ENCODE peak calls at places on chromosomes 4 and X, in four cellular contexts. Q is lower lobe of right lung, U is GM13976, J is osteocyte. Z is an unnamed sample.

GRCh38 chr4:25223770-25224375 is 10.0 kb upstream of the PI4K2B start:
- DNase-seq in Q (no peak), J (no peak), U (no peak), Z (no peak)

GRCh38 chrX:150704030-150704613 is 10.9 kb downstream of the MTMR1 start:
- DNase-seq in U (no peak), Q (no peak), J (no peak), Z (no peak)

GRCh38 chrX:12894074-12894691 is 12.2 kb upstream of the TLR8 start:
- DNase-seq in Q (peak; percentile 55), J (no peak), U (peak; percentile 35), Z (peak; percentile 35)

GRCh38 chr4:673349-674091 is 556 bp downstream of the ATP5ME start:
- DNase-seq in U (no peak), Q (peak; percentile 81), J (no peak), Z (no peak)

GRCh38 chr4:36493240-36493639 is 211.8 kb downstream of the DTHD1 start:
- DNase-seq in Q (no peak), J (no peak), U (no peak), Z (no peak)

GRCh38 chrX:41095962-41096955 is 11.0 kb downstream of the USP9X start:
- DNase-seq in J (no peak), Q (peak; percentile 46), U (no peak), Z (no peak)

GRCh38 chrX:80573275-80573674 is 153.0 kb downstream of the TENT5D start:
- DNase-seq in Q (no peak), J (no peak), U (no peak), Z (no peak)

GRCh38 chr4:137635108-137635507 is 102.8 kb upstream of the PCDH18 start:
- DNase-seq in Q (no peak), U (no peak), J (no peak), Z (no peak)

GRCh38 chrX:77432998-77433397 is 14.2 kb upstream of the FGF16 start:
- DNase-seq in Q (no peak), J (no peak), U (no peak), Z (no peak)

GRCh38 chr4:113094802-113095201 is 45.3 kb downstream of the ANK2 start:
- DNase-seq in J (no peak), U (peak; percentile 17), Q (no peak), Z (peak; percentile 17)

GRCh38 chr4:124499266-124499665 is 213.3 kb downstream of the ANKRD50 start:
- DNase-seq in Q (no peak), U (no peak), J (no peak), Z (no peak)

GRCh38 chr4:67320645-67321044 is 224.7 kb downstream of the CENPC start:
- DNase-seq in U (no peak), Q (no peak), J (no peak), Z (no peak)

GRCh38 chr4:3721627-3722026 is 44.6 kb upstream of the ADRA2C start:
- DNase-seq in U (no peak), Q (no peak), J (no peak), Z (no peak)

GRCh38 chr4:125801924-125802323 is 487.2 kb downstream of the FAT4 start:
- DNase-seq in Q (no peak), U (no peak), J (no peak), Z (no peak)

GRCh38 chr4:104063341-104063740 is 343.6 kb upstream of the TACR3 start:
- DNase-seq in J (no peak), Q (no peak), U (no peak), Z (no peak)

GRCh38 chr4:71518283-71518989 is 179.6 kb downstream of the SLC4A4 start:
- DNase-seq in U (no peak), J (no peak), Q (no peak), Z (no peak)

GRCh38 chrX:134909258-134909657 is 81.5 kb upstream of the SMIM10 start:
- DNase-seq in U (no peak), Q (no peak), J (no peak), Z (no peak)

GRCh38 chrX:135340827-135341226 is 31.5 kb downstream of the ETDC start:
- DNase-seq in Q (no peak), U (no peak), J (no peak), Z (no peak)

GRCh38 chr4:88226143-88226542 is 58.2 kb downstream of the PPM1K start:
- DNase-seq in Q (no peak), J (no peak), U (no peak), Z (no peak)

GRCh38 chr4:131302108-131302507 is 1847.0 kb upstream of the PCDH10 start:
- DNase-seq in J (no peak), U (no peak), Q (no peak), Z (no peak)

GRCh38 chr4:84878090-84878489 is 88.4 kb downstream of the WDFY3 start:
- DNase-seq in Q (no peak), J (no peak), U (no peak), Z (no peak)

GRCh38 chr4:162841769-162842168 is 324.9 kb downstream of the NAF1 start:
- DNase-seq in U (no peak), J (no peak), Q (no peak), Z (no peak)

GRCh38 chr4:184385705-184386141 is 88.6 kb downstream of the IRF2 start:
- DNase-seq in U (no peak), Q (no peak), J (no peak), Z (no peak)

GRCh38 chrX:103464774-103465117 is 54.5 kb downstream of the RAB40A start:
- DNase-seq in Q (peak; percentile 51), U (peak; percentile 32), J (peak; percentile 90), Z (peak; percentile 32)

GRCh38 chr4:1683371-1683902 is 676 bp downstream of the FAM53A start:
- DNase-seq in U (no peak), Q (peak; percentile 57), J (no peak), Z (no peak)

GRCh38 chrX:23515028-23515427 is 152.3 kb upstream of the PRDX4 start:
- DNase-seq in U (no peak), J (no peak), Q (no peak), Z (no peak)

GRCh38 chr4:154407483-154407882 is 84.1 kb downstream of the DCHS2 start:
- DNase-seq in Q (no peak), U (no peak), J (no peak), Z (no peak)

GRCh38 chr4:125085-125820 is 952 bp downstream of the ZNF718 start:
- DNase-seq in Q (peak; percentile 66), J (no peak), U (peak; percentile 69), Z (peak; percentile 50)

GRCh38 chr4:76199664-76200211 is 13.9 kb downstream of the SCARB2 start:
- DNase-seq in Q (no peak), J (no peak), U (peak; percentile 52), Z (peak; percentile 59)

GRCh38 chrX:111652719-111653118 is 28.3 kb upstream of the ALG13 start:
- DNase-seq in Q (no peak), J (no peak), U (no peak), Z (no peak)

GRCh38 chr4:117793786-117794369 is 240.4 kb upstream of the NDST3 start:
- DNase-seq in J (no peak), Q (no peak), U (no peak), Z (no peak)

GRCh38 chrX:114344756-114345155 is 239.1 kb upstream of the HTR2C start:
- DNase-seq in Q (no peak), J (no peak), U (peak; percentile 6), Z (peak; percentile 11)

GRCh38 chrX:21166302-21166982 is 207.8 kb upstream of the CNKSR2 start:
- DNase-seq in J (no peak), Q (no peak), U (no peak), Z (no peak)

GRCh38 chr4:41448935-41449334 is 89.0 kb upstream of the LIMCH1 start:
- DNase-seq in J (no peak), Q (no peak), U (no peak), Z (no peak)

GRCh38 chr4:145936142-145937020 is 2.2 kb downstream of the ZNF827 start:
- DNase-seq in U (peak; percentile 84), J (peak; percentile 85), Q (peak; percentile 68), Z (peak; percentile 87)
- TF ChIP-seq CTCF in U (no peak), J (peak; percentile 46), Q (peak; percentile 31), Z (no peak)

GRCh38 chr4:38782452-38783108 is at the start of gene TLR10:
- DNase-seq in Q (no peak), J (no peak), U (no peak), Z (peak; percentile 54)

GRCh38 chr4:38785041-38785790 is 2.4 kb upstream of the TLR10 start:
- DNase-seq in J (no peak), U (no peak), Q (no peak), Z (no peak)

GRCh38 chr4:38781854-38782261 is 932 bp downstream of the TLR10 start:
- DNase-seq in J (no peak), Q (no peak), U (no peak), Z (no peak)

GRCh38 chr4:38784141-38784540 is 1.4 kb upstream of the TLR10 start:
- DNase-seq in J (no peak), U (no peak), Q (no peak), Z (no peak)

DNA sequence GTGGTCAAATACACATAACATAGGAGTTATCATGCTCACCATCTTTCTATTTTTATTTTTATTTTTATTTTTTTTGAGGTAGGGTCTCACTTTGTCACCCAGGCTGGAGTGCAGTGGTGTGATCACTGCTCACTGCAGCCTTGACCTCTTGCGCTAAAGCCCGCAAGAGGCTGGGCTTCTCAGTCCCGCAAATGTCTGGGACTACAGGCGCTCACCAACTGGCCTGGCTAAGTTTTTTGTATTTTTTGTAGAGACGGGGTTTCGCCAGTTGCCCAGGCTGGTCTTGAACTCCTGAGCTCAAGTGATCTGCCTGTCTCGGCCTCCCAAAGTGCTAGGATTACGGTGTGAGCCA is 295 bp upstream of the TLR10 start:
- DNase-seq in Q (no peak), J (no peak), U (no peak), Z (no peak)
- TF ChIP-seq CTCF in Q (no peak), J (no peak), U (no peak), Z (no peak)

GRCh38 chr4:26596843-26597242 is 13.0 kb downstream of the TBC1D19 start:
- DNase-seq in U (no peak), J (no peak), Q (no peak), Z (no peak)
- TF ChIP-seq CTCF in U (no peak), J (no peak), Q (no peak), Z (no peak)

GRCh38 chr4:139247656-139248238 is 32.3 kb downstream of the MGARP start:
- DNase-seq in J (no peak), U (no peak), Q (no peak), Z (no peak)
- TF ChIP-seq CTCF in J (no peak), U (no peak), Q (no peak), Z (no peak)